ENCODE peak calls at places on chromosomes 16 and 17, in four cellular contexts. Y, F, H and I are unnamed samples. For H3K79me2, the result is how much of the 10 kb centered on the place peaks cover.

GRCh38 chr16:79980650-79981521 is 380.3 kb upstream of the MAF start:
- DNase-seq in Y (no peak), F (no peak), H (no peak), I (no peak)

GRCh38 chr17:37516131-37516561 is 26.5 kb downstream of the DUSP14 start:
- DNase-seq in Y (no peak), F (no peak), H (no peak), I (no peak)

GRCh38 chr16:12643034-12643455 is 160.6 kb downstream of the CPPED1 start:
- DNase-seq in Y (no peak), F (no peak), H (no peak), I (no peak)

GRCh38 chr16:3035289-3035971 is 1.3 kb downstream of the BICDL2 start:
- DNase-seq in Y (no peak), F (no peak), H (no peak), I (no peak)

GRCh38 chr16:84138824-84139627 is 6.0 kb downstream of the HSDL1 start:
- DNase-seq in Y (peak), F (peak), H (peak), I (no peak)

GRCh38 chr16:56898847-56899246 is 33.1 kb upstream of the HERPUD1 start:
- DNase-seq in Y (no peak), F (no peak), H (peak), I (no peak)

GRCh38 chr17:43832168-43832975 is 574 bp downstream of the MPP3 start:
- DNase-seq in Y (peak), F (peak), H (no peak), I (peak)

GRCh38 chr16:82867425-82867824 is 240.7 kb downstream of the CDH13 start:
- DNase-seq in Y (no peak), F (no peak), H (no peak), I (no peak)

GRCh38 chr17:37358098-37358829 is 17.5 kb upstream of the C17orf78 start:
- DNase-seq in Y (peak), F (peak), H (no peak), I (peak)

GRCh38 chr17:36980281-36980761 is 31.6 kb downstream of the AATF start:
- DNase-seq in Y (no peak), F (peak), H (no peak), I (no peak)

GRCh38 chr17:78618264-78619066 is 41.3 kb upstream of the DNAH17 start:
- DNase-seq in Y (no peak), F (no peak), H (no peak), I (no peak)

GRCh38 chr16:72112452-72112792 is 18.8 kb downstream of the DHX38 start:
- DNase-seq in Y (no peak), F (no peak), H (no peak), I (no peak)

GRCh38 chr16:78505544-78506371 is 406.3 kb downstream of the WWOX start:
- DNase-seq in Y (peak), F (peak), H (no peak), I (no peak)

GRCh38 chr17:41060052-41060604 is at the start of gene KRTAP2-3:
- DNase-seq in Y (peak), F (no peak), H (no peak), I (no peak)

DNA sequence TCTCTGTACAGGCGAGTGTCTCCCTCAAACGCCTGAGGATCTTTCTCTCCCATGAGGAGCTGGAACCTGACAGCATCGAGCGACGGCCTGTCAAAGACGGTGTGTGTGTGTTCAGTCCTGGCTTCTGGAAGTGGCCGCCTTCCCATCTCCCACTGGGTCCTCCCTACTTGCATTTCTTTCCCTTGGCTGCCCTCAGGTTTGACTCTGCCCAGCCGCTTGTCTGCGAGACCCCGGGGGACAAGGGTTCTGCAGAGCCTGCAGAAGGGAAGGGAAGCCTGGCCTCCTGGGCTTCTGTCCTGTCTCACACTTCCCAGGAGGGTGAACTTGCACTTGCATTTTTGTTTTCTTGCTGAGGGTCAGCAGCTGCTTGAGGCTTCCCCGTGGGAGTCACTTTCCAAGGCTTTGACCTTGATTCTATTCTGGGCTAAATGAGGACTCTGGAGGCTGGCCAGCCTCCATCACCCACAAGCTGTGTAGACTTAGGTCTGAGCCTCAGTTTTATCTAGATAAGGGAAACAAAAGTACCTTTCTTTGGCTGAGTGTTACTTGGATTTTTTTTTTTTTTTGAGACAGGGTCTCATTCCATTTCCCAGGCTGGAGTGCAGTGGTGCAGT is 122.3 kb downstream of the ABCC1 start:
- DNase-seq in Y (peak), F (peak), H (no peak), I (no peak)
- TF ChIP-seq CHD2 in Y (no peak), F (no peak), H (no peak), I (no peak)

GRCh38 chr16:87539113-87539512 is 46.3 kb upstream of the ZCCHC14 start:
- DNase-seq in Y (no peak), F (no peak), H (no peak), I (no peak)
- TF ChIP-seq FOXM1 in Y (no peak), F (no peak), H (no peak), I (no peak)

GRCh38 chr16:87350681-87351319 is 32.8 kb downstream of the FBXO31 start:
- DNase-seq in Y (no peak), F (no peak), H (no peak), I (peak)
- H3K79me2 ChIP-seq in Y (half or more), F (under half), H (under half), I (under half)

DNA sequence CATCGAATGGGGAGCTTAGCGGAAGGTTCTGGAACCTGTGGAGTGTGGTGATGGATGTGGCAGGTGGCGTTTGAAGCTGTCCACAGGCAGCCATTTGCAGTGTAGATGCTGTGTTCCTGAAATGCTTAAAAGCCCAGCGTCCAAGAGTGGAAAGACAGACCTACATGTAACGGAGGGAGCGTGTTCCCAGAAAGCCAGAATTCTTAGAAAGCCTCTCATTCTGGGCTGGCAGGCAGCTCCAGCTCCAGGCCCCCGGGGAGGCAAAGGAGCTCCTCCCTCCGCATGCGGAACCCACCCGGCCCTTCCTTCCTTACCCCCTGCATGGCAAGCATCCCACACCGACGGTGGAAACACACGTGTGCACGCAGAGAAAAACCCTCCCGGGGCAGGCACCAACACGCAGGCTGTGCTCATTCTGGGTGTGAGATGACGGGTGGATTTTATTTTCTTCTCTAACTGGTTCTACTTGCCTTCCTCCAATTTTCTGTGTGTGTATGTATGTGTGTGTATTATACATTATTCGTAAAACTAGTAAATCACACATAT is 22.0 kb downstream of the CARD14 start:
- DNase-seq in Y (no peak), F (no peak), H (no peak), I (no peak)
- TF ChIP-seq CHD2 in Y (no peak), F (no peak), H (no peak), I (no peak)

DNA sequence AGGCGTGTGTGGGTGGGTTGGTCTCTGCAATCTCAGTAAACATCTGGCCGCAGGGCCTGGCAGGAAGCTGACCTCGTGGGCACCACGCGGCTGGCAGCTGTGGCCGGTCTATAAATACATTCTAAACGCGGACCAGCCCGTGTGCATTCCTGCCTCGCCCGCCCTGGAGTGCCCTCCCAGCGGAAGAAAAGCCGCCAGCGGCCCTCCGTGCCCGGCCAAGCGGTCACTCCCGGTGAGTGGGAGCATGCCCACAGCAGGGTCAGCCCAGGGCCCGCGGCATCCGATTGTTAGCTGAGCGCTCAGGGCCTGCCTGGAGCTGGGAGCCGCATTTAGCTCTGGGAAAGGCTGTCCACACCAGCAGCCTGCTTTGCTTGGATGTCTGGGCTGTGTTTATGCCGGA is 10.3 kb downstream of the ZNF469 start:
- DNase-seq in Y (no peak), F (no peak), H (no peak), I (no peak)
- TF ChIP-seq FOXM1 in Y (no peak), F (no peak), H (no peak), I (no peak)

GRCh38 chr17:28788100-28788499 is 44.3 kb downstream of the TRAF4 start:
- DNase-seq in Y (peak), F (no peak), H (no peak), I (no peak)
- H3K79me2 ChIP-seq in Y (under half), F (half or more), H (under half), I (half or more)

GRCh38 chr17:79904865-79905264 is 65.6 kb upstream of the CBX4 start:
- DNase-seq in Y (no peak), F (no peak), H (no peak), I (no peak)

GRCh38 chr17:79909121-79909520 is 69.9 kb upstream of the CBX4 start:
- DNase-seq in Y (no peak), F (no peak), H (no peak), I (no peak)

GRCh38 chr17:79907217-79907715 is 68.0 kb upstream of the CBX4 start:
- DNase-seq in Y (no peak), F (no peak), H (no peak), I (no peak)

GRCh38 chr17:79907855-79908254 is 68.6 kb upstream of the CBX4 start:
- DNase-seq in Y (no peak), F (peak), H (no peak), I (no peak)

GRCh38 chr17:79905832-79906231 is 66.6 kb upstream of the CBX4 start:
- DNase-seq in Y (peak), F (peak), H (no peak), I (peak)
- TF ChIP-seq CHD2 in Y (no peak), F (no peak), H (no peak), I (no peak)